ENCODE peak calls at places on chromosomes 3 and 15, in ten cellular contexts. One of them, this sample, is unnamed.

GRCh38 chr3:36843065-36844051 is 79.0 kb upstream of the DCLK3 start:
- DNase-seq in A172: peak
- DNase-seq in kidney glomerular epithelial cell: peak
- DNase-seq in ELR: peak
- DNase-seq in stimulated activated naive B cell treated with anti-CD40 and anti-IgM and Interleukin-4, amounts not matched to agents 10 μg/mL and 1 μg/mL and 100 μg/mL, for 72 hours: peak
- DNase-seq in EH: peak
- DNase-seq in substantia nigra: no peak
- DNase-seq in right cardiac atrium: no peak
- DNase-seq in renal cortical epithelial cell: peak
- DNase-seq in activated naive CD8-positive, alpha-beta T cell treated with anti-CD3 and anti-CD28 coated beads, Interleukin-2, amount 10 ng/mL, durations not matched to agents 7 days and 5 days: peak
- DNase-seq in this sample: peak

GRCh38 chr3:46950177-46950576 is 26.4 kb downstream of the CCDC12 start:
- DNase-seq in A172: no peak
- DNase-seq in kidney glomerular epithelial cell: no peak
- DNase-seq in ELR: no peak
- DNase-seq in stimulated activated naive B cell treated with anti-CD40 and anti-IgM and Interleukin-4, amounts not matched to agents 10 μg/mL and 1 μg/mL and 100 μg/mL, for 72 hours: no peak
- DNase-seq in EH: no peak
- DNase-seq in substantia nigra: no peak
- DNase-seq in right cardiac atrium: no peak
- DNase-seq in renal cortical epithelial cell: no peak
- DNase-seq in activated naive CD8-positive, alpha-beta T cell treated with anti-CD3 and anti-CD28 coated beads, Interleukin-2, amount 10 ng/mL, durations not matched to agents 7 days and 5 days: no peak
- DNase-seq in this sample: no peak

GRCh38 chr15:87312221-87312620 is 944.3 kb downstream of the NTRK3 start:
- DNase-seq in A172: no peak
- DNase-seq in kidney glomerular epithelial cell: no peak
- DNase-seq in ELR: no peak
- DNase-seq in stimulated activated naive B cell treated with anti-CD40 and anti-IgM and Interleukin-4, amounts not matched to agents 10 μg/mL and 1 μg/mL and 100 μg/mL, for 72 hours: no peak
- DNase-seq in EH: no peak
- DNase-seq in substantia nigra: no peak
- DNase-seq in right cardiac atrium: no peak
- DNase-seq in renal cortical epithelial cell: no peak
- DNase-seq in activated naive CD8-positive, alpha-beta T cell treated with anti-CD3 and anti-CD28 coated beads, Interleukin-2, amount 10 ng/mL, durations not matched to agents 7 days and 5 days: no peak
- DNase-seq in this sample: no peak

GRCh38 chr3:72848703-72849081 is 447 bp upstream of the SHQ1 start:
- DNase-seq in A172: peak
- DNase-seq in kidney glomerular epithelial cell: peak
- DNase-seq in ELR: peak
- DNase-seq in stimulated activated naive B cell treated with anti-CD40 and anti-IgM and Interleukin-4, amounts not matched to agents 10 μg/mL and 1 μg/mL and 100 μg/mL, for 72 hours: no peak
- DNase-seq in EH: no peak
- DNase-seq in substantia nigra: no peak
- DNase-seq in right cardiac atrium: no peak
- DNase-seq in renal cortical epithelial cell: peak
- DNase-seq in activated naive CD8-positive, alpha-beta T cell treated with anti-CD3 and anti-CD28 coated beads, Interleukin-2, amount 10 ng/mL, durations not matched to agents 7 days and 5 days: no peak
- DNase-seq in this sample: peak

GRCh38 chr3:139309880-139310279 is 33.9 kb upstream of the MRPS22 start:
- DNase-seq in A172: peak
- DNase-seq in kidney glomerular epithelial cell: peak
- DNase-seq in ELR: peak
- DNase-seq in stimulated activated naive B cell treated with anti-CD40 and anti-IgM and Interleukin-4, amounts not matched to agents 10 μg/mL and 1 μg/mL and 100 μg/mL, for 72 hours: no peak
- DNase-seq in EH: peak
- DNase-seq in substantia nigra: no peak
- DNase-seq in right cardiac atrium: no peak
- DNase-seq in renal cortical epithelial cell: peak
- DNase-seq in activated naive CD8-positive, alpha-beta T cell treated with anti-CD3 and anti-CD28 coated beads, Interleukin-2, amount 10 ng/mL, durations not matched to agents 7 days and 5 days: no peak
- DNase-seq in this sample: peak

GRCh38 chr3:105906834-105907233 is 38.0 kb upstream of the CBLB start:
- DNase-seq in A172: no peak
- DNase-seq in kidney glomerular epithelial cell: no peak
- DNase-seq in ELR: peak
- DNase-seq in stimulated activated naive B cell treated with anti-CD40 and anti-IgM and Interleukin-4, amounts not matched to agents 10 μg/mL and 1 μg/mL and 100 μg/mL, for 72 hours: no peak
- DNase-seq in EH: peak
- DNase-seq in substantia nigra: no peak
- DNase-seq in right cardiac atrium: no peak
- DNase-seq in renal cortical epithelial cell: no peak
- DNase-seq in activated naive CD8-positive, alpha-beta T cell treated with anti-CD3 and anti-CD28 coated beads, Interleukin-2, amount 10 ng/mL, durations not matched to agents 7 days and 5 days: no peak
- DNase-seq in this sample: no peak

GRCh38 chr3:6262035-6262434 is 598.9 kb upstream of the GRM7 start:
- DNase-seq in A172: no peak
- DNase-seq in kidney glomerular epithelial cell: no peak
- DNase-seq in ELR: no peak
- DNase-seq in stimulated activated naive B cell treated with anti-CD40 and anti-IgM and Interleukin-4, amounts not matched to agents 10 μg/mL and 1 μg/mL and 100 μg/mL, for 72 hours: no peak
- DNase-seq in EH: no peak
- DNase-seq in substantia nigra: no peak
- DNase-seq in right cardiac atrium: no peak
- DNase-seq in renal cortical epithelial cell: no peak
- DNase-seq in activated naive CD8-positive, alpha-beta T cell treated with anti-CD3 and anti-CD28 coated beads, Interleukin-2, amount 10 ng/mL, durations not matched to agents 7 days and 5 days: no peak
- DNase-seq in this sample: no peak

GRCh38 chr3:39541917-39542329 is 74.4 kb downstream of the MOBP start:
- DNase-seq in A172: peak
- DNase-seq in kidney glomerular epithelial cell: peak
- DNase-seq in ELR: peak
- DNase-seq in stimulated activated naive B cell treated with anti-CD40 and anti-IgM and Interleukin-4, amounts not matched to agents 10 μg/mL and 1 μg/mL and 100 μg/mL, for 72 hours: no peak
- DNase-seq in EH: peak
- DNase-seq in substantia nigra: no peak
- DNase-seq in right cardiac atrium: no peak
- DNase-seq in renal cortical epithelial cell: peak
- DNase-seq in activated naive CD8-positive, alpha-beta T cell treated with anti-CD3 and anti-CD28 coated beads, Interleukin-2, amount 10 ng/mL, durations not matched to agents 7 days and 5 days: no peak
- DNase-seq in this sample: peak

GRCh38 chr15:71469393-71469792 is 341.0 kb upstream of the NR2E3 start:
- DNase-seq in A172: no peak
- DNase-seq in kidney glomerular epithelial cell: no peak
- DNase-seq in ELR: no peak
- DNase-seq in stimulated activated naive B cell treated with anti-CD40 and anti-IgM and Interleukin-4, amounts not matched to agents 10 μg/mL and 1 μg/mL and 100 μg/mL, for 72 hours: no peak
- DNase-seq in EH: peak
- DNase-seq in substantia nigra: no peak
- DNase-seq in right cardiac atrium: no peak
- DNase-seq in renal cortical epithelial cell: no peak
- DNase-seq in activated naive CD8-positive, alpha-beta T cell treated with anti-CD3 and anti-CD28 coated beads, Interleukin-2, amount 10 ng/mL, durations not matched to agents 7 days and 5 days: no peak
- DNase-seq in this sample: no peak

GRCh38 chr15:89486726-89487050 is 9.7 kb downstream of the RHCG start:
- DNase-seq in A172: no peak
- DNase-seq in kidney glomerular epithelial cell: no peak
- DNase-seq in ELR: no peak
- DNase-seq in stimulated activated naive B cell treated with anti-CD40 and anti-IgM and Interleukin-4, amounts not matched to agents 10 μg/mL and 1 μg/mL and 100 μg/mL, for 72 hours: peak
- DNase-seq in EH: no peak
- DNase-seq in substantia nigra: no peak
- DNase-seq in right cardiac atrium: peak
- DNase-seq in renal cortical epithelial cell: no peak
- DNase-seq in activated naive CD8-positive, alpha-beta T cell treated with anti-CD3 and anti-CD28 coated beads, Interleukin-2, amount 10 ng/mL, durations not matched to agents 7 days and 5 days: peak
- DNase-seq in this sample: peak

GRCh38 chr3:170713648-170714047 is 127.8 kb upstream of the SLC7A14 start:
- DNase-seq in A172: no peak
- DNase-seq in kidney glomerular epithelial cell: no peak
- DNase-seq in ELR: no peak
- DNase-seq in stimulated activated naive B cell treated with anti-CD40 and anti-IgM and Interleukin-4, amounts not matched to agents 10 μg/mL and 1 μg/mL and 100 μg/mL, for 72 hours: no peak
- DNase-seq in EH: no peak
- DNase-seq in substantia nigra: no peak
- DNase-seq in right cardiac atrium: no peak
- DNase-seq in renal cortical epithelial cell: no peak
- DNase-seq in activated naive CD8-positive, alpha-beta T cell treated with anti-CD3 and anti-CD28 coated beads, Interleukin-2, amount 10 ng/mL, durations not matched to agents 7 days and 5 days: no peak
- DNase-seq in this sample: no peak

GRCh38 chr3:22360977-22361376 is 610.0 kb upstream of the ZNF385D start:
- DNase-seq in A172: no peak
- DNase-seq in kidney glomerular epithelial cell: no peak
- DNase-seq in ELR: no peak
- DNase-seq in stimulated activated naive B cell treated with anti-CD40 and anti-IgM and Interleukin-4, amounts not matched to agents 10 μg/mL and 1 μg/mL and 100 μg/mL, for 72 hours: no peak
- DNase-seq in EH: no peak
- DNase-seq in substantia nigra: no peak
- DNase-seq in right cardiac atrium: no peak
- DNase-seq in renal cortical epithelial cell: peak
- DNase-seq in activated naive CD8-positive, alpha-beta T cell treated with anti-CD3 and anti-CD28 coated beads, Interleukin-2, amount 10 ng/mL, durations not matched to agents 7 days and 5 days: no peak
- DNase-seq in this sample: no peak

GRCh38 chr15:39149636-39150035 is 431.2 kb upstream of the THBS1 start:
- DNase-seq in A172: no peak
- DNase-seq in kidney glomerular epithelial cell: no peak
- DNase-seq in ELR: no peak
- DNase-seq in stimulated activated naive B cell treated with anti-CD40 and anti-IgM and Interleukin-4, amounts not matched to agents 10 μg/mL and 1 μg/mL and 100 μg/mL, for 72 hours: no peak
- DNase-seq in EH: no peak
- DNase-seq in substantia nigra: no peak
- DNase-seq in right cardiac atrium: no peak
- DNase-seq in renal cortical epithelial cell: no peak
- DNase-seq in activated naive CD8-positive, alpha-beta T cell treated with anti-CD3 and anti-CD28 coated beads, Interleukin-2, amount 10 ng/mL, durations not matched to agents 7 days and 5 days: no peak
- DNase-seq in this sample: no peak

GRCh38 chr3:27228805-27229204 is 140.4 kb downstream of the NEK10 start:
- DNase-seq in A172: no peak
- DNase-seq in kidney glomerular epithelial cell: no peak
- DNase-seq in ELR: peak
- DNase-seq in stimulated activated naive B cell treated with anti-CD40 and anti-IgM and Interleukin-4, amounts not matched to agents 10 μg/mL and 1 μg/mL and 100 μg/mL, for 72 hours: no peak
- DNase-seq in EH: no peak
- DNase-seq in substantia nigra: no peak
- DNase-seq in right cardiac atrium: no peak
- DNase-seq in renal cortical epithelial cell: no peak
- DNase-seq in activated naive CD8-positive, alpha-beta T cell treated with anti-CD3 and anti-CD28 coated beads, Interleukin-2, amount 10 ng/mL, durations not matched to agents 7 days and 5 days: no peak
- DNase-seq in this sample: peak

GRCh38 chr15:26295331-26295730 is 432.2 kb upstream of the ATP10A start:
- DNase-seq in A172: no peak
- DNase-seq in kidney glomerular epithelial cell: no peak
- DNase-seq in ELR: no peak
- DNase-seq in stimulated activated naive B cell treated with anti-CD40 and anti-IgM and Interleukin-4, amounts not matched to agents 10 μg/mL and 1 μg/mL and 100 μg/mL, for 72 hours: no peak
- DNase-seq in EH: no peak
- DNase-seq in substantia nigra: no peak
- DNase-seq in right cardiac atrium: no peak
- DNase-seq in renal cortical epithelial cell: no peak
- DNase-seq in activated naive CD8-positive, alpha-beta T cell treated with anti-CD3 and anti-CD28 coated beads, Interleukin-2, amount 10 ng/mL, durations not matched to agents 7 days and 5 days: no peak
- DNase-seq in this sample: no peak

GRCh38 chr3:119965692-119966091 is 128.6 kb downstream of the GSK3B start:
- DNase-seq in A172: no peak
- DNase-seq in kidney glomerular epithelial cell: no peak
- DNase-seq in ELR: no peak
- DNase-seq in stimulated activated naive B cell treated with anti-CD40 and anti-IgM and Interleukin-4, amounts not matched to agents 10 μg/mL and 1 μg/mL and 100 μg/mL, for 72 hours: no peak
- DNase-seq in EH: no peak
- DNase-seq in substantia nigra: no peak
- DNase-seq in right cardiac atrium: no peak
- DNase-seq in renal cortical epithelial cell: no peak
- DNase-seq in activated naive CD8-positive, alpha-beta T cell treated with anti-CD3 and anti-CD28 coated beads, Interleukin-2, amount 10 ng/mL, durations not matched to agents 7 days and 5 days: no peak
- DNase-seq in this sample: no peak

GRCh38 chr3:114336857-114337256 is 43.0 kb downstream of the TIGIT start:
- DNase-seq in A172: no peak
- DNase-seq in kidney glomerular epithelial cell: no peak
- DNase-seq in ELR: no peak
- DNase-seq in stimulated activated naive B cell treated with anti-CD40 and anti-IgM and Interleukin-4, amounts not matched to agents 10 μg/mL and 1 μg/mL and 100 μg/mL, for 72 hours: no peak
- DNase-seq in EH: no peak
- DNase-seq in substantia nigra: no peak
- DNase-seq in right cardiac atrium: no peak
- DNase-seq in renal cortical epithelial cell: no peak
- DNase-seq in activated naive CD8-positive, alpha-beta T cell treated with anti-CD3 and anti-CD28 coated beads, Interleukin-2, amount 10 ng/mL, durations not matched to agents 7 days and 5 days: no peak
- DNase-seq in this sample: no peak

GRCh38 chr15:80404719-80405553 is 754 bp downstream of the ARNT2 start:
- DNase-seq in A172: peak
- DNase-seq in kidney glomerular epithelial cell: peak
- DNase-seq in ELR: peak
- DNase-seq in stimulated activated naive B cell treated with anti-CD40 and anti-IgM and Interleukin-4, amounts not matched to agents 10 μg/mL and 1 μg/mL and 100 μg/mL, for 72 hours: peak
- DNase-seq in EH: peak
- DNase-seq in substantia nigra: peak
- DNase-seq in right cardiac atrium: peak
- DNase-seq in renal cortical epithelial cell: no peak
- DNase-seq in activated naive CD8-positive, alpha-beta T cell treated with anti-CD3 and anti-CD28 coated beads, Interleukin-2, amount 10 ng/mL, durations not matched to agents 7 days and 5 days: no peak
- DNase-seq in this sample: peak

GRCh38 chr3:188573286-188573928 is 419.4 kb downstream of the LPP start:
- DNase-seq in A172: no peak
- DNase-seq in kidney glomerular epithelial cell: no peak
- DNase-seq in ELR: no peak
- DNase-seq in stimulated activated naive B cell treated with anti-CD40 and anti-IgM and Interleukin-4, amounts not matched to agents 10 μg/mL and 1 μg/mL and 100 μg/mL, for 72 hours: no peak
- DNase-seq in EH: no peak
- DNase-seq in substantia nigra: no peak
- DNase-seq in right cardiac atrium: peak
- DNase-seq in renal cortical epithelial cell: no peak
- DNase-seq in activated naive CD8-positive, alpha-beta T cell treated with anti-CD3 and anti-CD28 coated beads, Interleukin-2, amount 10 ng/mL, durations not matched to agents 7 days and 5 days: no peak
- DNase-seq in this sample: no peak

GRCh38 chr15:74136584-74137543 is 6.5 kb downstream of the ISLR2 start:
- DNase-seq in A172: peak
- DNase-seq in kidney glomerular epithelial cell: no peak
- DNase-seq in ELR: no peak
- DNase-seq in stimulated activated naive B cell treated with anti-CD40 and anti-IgM and Interleukin-4, amounts not matched to agents 10 μg/mL and 1 μg/mL and 100 μg/mL, for 72 hours: no peak
- DNase-seq in EH: no peak
- DNase-seq in substantia nigra: no peak
- DNase-seq in right cardiac atrium: peak
- DNase-seq in renal cortical epithelial cell: no peak
- DNase-seq in activated naive CD8-positive, alpha-beta T cell treated with anti-CD3 and anti-CD28 coated beads, Interleukin-2, amount 10 ng/mL, durations not matched to agents 7 days and 5 days: no peak
- DNase-seq in this sample: no peak

GRCh38 chr3:119145500-119146167 is at the start of gene TEX55:
- DNase-seq in A172: peak
- DNase-seq in kidney glomerular epithelial cell: peak
- DNase-seq in ELR: peak
- DNase-seq in stimulated activated naive B cell treated with anti-CD40 and anti-IgM and Interleukin-4, amounts not matched to agents 10 μg/mL and 1 μg/mL and 100 μg/mL, for 72 hours: no peak
- DNase-seq in EH: peak
- DNase-seq in substantia nigra: no peak
- DNase-seq in right cardiac atrium: peak
- DNase-seq in renal cortical epithelial cell: peak
- DNase-seq in activated naive CD8-positive, alpha-beta T cell treated with anti-CD3 and anti-CD28 coated beads, Interleukin-2, amount 10 ng/mL, durations not matched to agents 7 days and 5 days: no peak
- DNase-seq in this sample: peak

GRCh38 chr3:196867155-196867506 is 589 bp upstream of the SENP5 start:
- DNase-seq in A172: no peak
- DNase-seq in kidney glomerular epithelial cell: no peak
- DNase-seq in ELR: no peak
- DNase-seq in stimulated activated naive B cell treated with anti-CD40 and anti-IgM and Interleukin-4, amounts not matched to agents 10 μg/mL and 1 μg/mL and 100 μg/mL, for 72 hours: no peak
- DNase-seq in EH: no peak
- DNase-seq in substantia nigra: no peak
- DNase-seq in right cardiac atrium: no peak
- DNase-seq in renal cortical epithelial cell: no peak
- DNase-seq in activated naive CD8-positive, alpha-beta T cell treated with anti-CD3 and anti-CD28 coated beads, Interleukin-2, amount 10 ng/mL, durations not matched to agents 7 days and 5 days: no peak
- DNase-seq in this sample: no peak